ENCODE peak calls at places on chromosomes 2 and 18, in ten cellular contexts. Z, B, Q, H, Y, D, P, V, R and O are unnamed samples. For H3K4me1, the result is how much of the 10 kb centered on the place peaks cover.

GRCh38 chr2:215711484-215712034 is 275.7 kb upstream of the FN1 start:
- DNase-seq in Z (peak), B (peak), Q (no peak), H (no peak), Y (no peak), D (peak), P (no peak), V (no peak), R (no peak), O (no peak)

GRCh38 chr2:64640153-64641044 is 13.3 kb downstream of the SERTAD2 start:
- DNase-seq in Z (no peak), B (no peak), Q (no peak), H (no peak), Y (no peak), D (no peak), P (no peak), V (no peak), R (no peak), O (no peak)

GRCh38 chr2:141323571-141323970 is 807.2 kb downstream of the LRP1B start:
- DNase-seq in Z (no peak), B (no peak), Q (no peak), H (no peak), Y (no peak), D (no peak), P (no peak), V (no peak), R (no peak), O (no peak)

GRCh38 chr18:22277758-22278157 is 108.4 kb downstream of the GATA6 start:
- DNase-seq in Z (no peak), B (no peak), Q (peak), H (no peak), Y (no peak), D (no peak), P (no peak), V (no peak), R (no peak), O (no peak)

GRCh38 chr2:16168506-16169264 is 228.3 kb downstream of the MYCN start:
- DNase-seq in Z (no peak), B (no peak), Q (no peak), H (no peak), Y (no peak), D (no peak), P (no peak), V (no peak), R (no peak), O (no peak)

GRCh38 chr2:31533036-31533435 is 47.7 kb downstream of the SRD5A2 start:
- DNase-seq in Z (no peak), B (no peak), Q (no peak), H (no peak), Y (no peak), D (no peak), P (no peak), V (no peak), R (no peak), O (no peak)

GRCh38 chr2:212451786-212452200 is 86.8 kb downstream of the ERBB4 start:
- DNase-seq in Z (peak), B (peak), Q (no peak), H (no peak), Y (no peak), D (peak), P (no peak), V (no peak), R (no peak), O (no peak)

GRCh38 chr2:137049518-137049917 is 284.2 kb downstream of the THSD7B start:
- DNase-seq in Z (no peak), B (no peak), Q (no peak), H (no peak), Y (no peak), D (no peak), P (no peak), V (no peak), R (no peak), O (no peak)

GRCh38 chr2:79831919-79832318 is 319.1 kb downstream of the CTNNA2 start:
- DNase-seq in Z (no peak), B (no peak), Q (no peak), H (no peak), Y (no peak), D (no peak), P (no peak), V (no peak), R (no peak), O (no peak)

GRCh38 chr2:237012021-237012420 is 73.7 kb upstream of the COPS8 start:
- DNase-seq in Z (no peak), B (no peak), Q (no peak), H (no peak), Y (no peak), D (no peak), P (no peak), V (no peak), R (no peak), O (no peak)

GRCh38 chr18:10745232-10745631 is 219.4 kb downstream of the NAPG start:
- DNase-seq in Z (no peak), B (no peak), Q (no peak), H (no peak), Y (no peak), D (no peak), P (no peak), V (no peak), R (no peak), O (no peak)

DNA sequence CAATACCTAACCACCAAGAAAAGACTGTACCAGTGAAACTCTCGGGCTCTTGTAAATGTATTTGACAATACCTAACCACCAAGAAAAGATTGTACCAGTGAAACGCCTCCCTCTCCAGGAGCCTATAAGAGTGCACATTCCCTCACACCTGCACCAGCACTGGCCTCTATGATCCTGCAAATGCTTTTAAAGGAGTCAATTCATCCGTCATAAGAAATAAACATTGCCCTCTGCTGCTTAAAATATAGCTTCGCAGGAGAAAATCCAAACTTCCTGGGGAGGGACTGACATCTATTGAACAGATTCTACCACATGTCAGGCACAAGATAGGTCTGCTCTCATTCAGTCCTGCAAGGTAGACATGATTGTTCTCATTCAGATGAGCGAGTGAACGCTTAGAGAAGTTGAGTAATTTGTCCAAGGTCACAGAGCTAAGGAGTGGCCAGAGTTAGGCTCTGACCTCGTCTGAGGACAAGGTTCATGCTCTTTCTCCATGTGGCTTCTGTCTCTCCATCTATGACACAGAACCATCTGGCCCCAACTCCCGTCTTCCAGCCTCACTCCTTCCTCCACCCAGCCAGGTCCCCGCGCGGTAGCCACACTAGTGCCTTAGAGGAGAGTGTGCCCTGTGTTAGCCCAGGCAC is 38.7 kb downstream of the MCFD2 start:
- DNase-seq in Z (peak), B (peak), Q (peak), H (no peak), Y (peak), D (peak), P (peak), V (no peak), R (no peak), O (peak)
- H3K4me1 ChIP-seq in Z (under half), B (half or more), Q (half or more), H (under half), Y (under half), D (under half), P (under half), V (under half), R (under half), O (under half)

GRCh38 chr18:9669016-9669415 is 39.1 kb upstream of the RAB31 start:
- DNase-seq in Z (no peak), B (no peak), Q (no peak), H (no peak), Y (no peak), D (no peak), P (no peak), V (no peak), R (no peak), O (no peak)

GRCh38 chr18:9679125-9679524 is 29.0 kb upstream of the RAB31 start:
- DNase-seq in Z (no peak), B (no peak), Q (no peak), H (no peak), Y (no peak), D (no peak), P (no peak), V (no peak), R (no peak), O (no peak)

GRCh38 chr18:9671214-9671613 is 36.9 kb upstream of the RAB31 start:
- DNase-seq in Z (no peak), B (no peak), Q (no peak), H (no peak), Y (no peak), D (no peak), P (no peak), V (no peak), R (no peak), O (no peak)

DNA sequence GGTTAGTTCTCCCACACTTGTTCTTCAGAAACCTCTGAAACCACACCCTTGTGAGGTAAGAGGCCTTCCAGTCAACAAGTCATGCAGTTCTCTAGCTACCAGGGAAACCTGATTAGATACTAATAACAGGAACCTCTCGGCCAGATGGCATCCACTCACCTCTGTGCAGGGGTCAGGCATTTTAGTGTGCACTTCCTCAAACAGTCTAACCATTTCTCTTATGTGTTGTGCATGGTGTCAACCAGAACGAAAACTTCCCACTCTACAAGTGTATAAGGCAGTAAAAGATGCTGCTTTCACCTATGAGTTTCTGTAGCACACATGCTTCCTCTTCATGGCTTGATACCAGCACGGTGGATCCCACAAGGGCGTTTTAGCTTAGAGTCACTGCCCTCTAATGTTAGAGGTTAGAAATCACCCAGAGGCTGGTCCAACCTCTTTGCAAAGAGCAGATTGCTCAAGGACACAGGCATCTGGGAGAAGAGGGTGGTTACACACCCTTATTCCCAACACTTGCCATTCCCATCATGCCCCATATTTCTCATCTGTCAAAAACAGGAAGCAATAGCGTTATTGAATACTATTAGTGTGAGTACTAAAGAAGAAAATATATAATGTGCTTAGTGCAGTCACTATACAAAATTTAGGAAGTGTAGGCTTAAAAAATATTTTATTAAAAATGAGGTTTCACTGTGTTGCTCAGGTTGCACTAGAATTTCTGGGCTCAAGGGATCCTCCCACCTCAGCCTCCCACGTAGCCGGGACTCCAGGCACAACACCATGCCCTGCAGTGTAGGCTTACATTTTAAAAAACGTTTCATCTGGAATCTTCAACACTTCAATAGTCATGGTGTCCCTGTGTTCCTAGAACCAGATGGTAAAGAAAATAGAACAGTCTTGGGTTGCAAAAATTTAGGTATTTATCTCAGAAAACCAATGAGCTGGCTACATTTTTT is 34.5 kb upstream of the RAB31 start:
- DNase-seq in Z (peak), B (peak), Q (no peak), H (peak), Y (peak), D (peak), P (peak), V (peak), R (no peak), O (no peak)
- TF ChIP-seq CTCF in Z (peak), B (peak), Q (peak), H (no peak), Y (no peak), D (peak), P (peak), V (peak), R (peak), O (no peak)

GRCh38 chr2:47068966-47069627 is 86.0 kb downstream of the STPG4 start:
- DNase-seq in Z (no peak), B (no peak), Q (no peak), H (no peak), Y (no peak), D (no peak), P (no peak), V (no peak), R (no peak), O (no peak)
- H3K4me1 ChIP-seq in Z (half or more), B (half or more), Q (half or more), H (half or more), Y (half or more), D (under half), P (half or more), V (half or more), R (under half), O (half or more)

GRCh38 chr18:76557026-76557575 is 62.1 kb upstream of the ZNF516 start:
- DNase-seq in Z (peak), B (no peak), Q (no peak), H (no peak), Y (no peak), D (no peak), P (no peak), V (no peak), R (no peak), O (no peak)
- TF ChIP-seq CTCF in Z (no peak), B (no peak), Q (no peak), H (no peak), Y (no peak), D (no peak), P (no peak), V (no peak), R (no peak), O (no peak)

GRCh38 chr2:160381425-160381951 is 112.1 kb downstream of the RBMS1 start:
- DNase-seq in Z (no peak), B (peak), Q (no peak), H (no peak), Y (no peak), D (no peak), P (no peak), V (no peak), R (no peak), O (no peak)

GRCh38 chr2:160380000-160380570 is 113.5 kb downstream of the RBMS1 start:
- DNase-seq in Z (no peak), B (no peak), Q (no peak), H (no peak), Y (no peak), D (no peak), P (no peak), V (no peak), R (no peak), O (no peak)

GRCh38 chr2:160377204-160377995 is 116.2 kb downstream of the RBMS1 start:
- DNase-seq in Z (no peak), B (no peak), Q (no peak), H (no peak), Y (no peak), D (no peak), P (no peak), V (no peak), R (no peak), O (no peak)

GRCh38 chr2:160379399-160379798 is 114.2 kb downstream of the RBMS1 start:
- DNase-seq in Z (no peak), B (peak), Q (no peak), H (peak), Y (no peak), D (no peak), P (no peak), V (no peak), R (no peak), O (no peak)

DNA sequence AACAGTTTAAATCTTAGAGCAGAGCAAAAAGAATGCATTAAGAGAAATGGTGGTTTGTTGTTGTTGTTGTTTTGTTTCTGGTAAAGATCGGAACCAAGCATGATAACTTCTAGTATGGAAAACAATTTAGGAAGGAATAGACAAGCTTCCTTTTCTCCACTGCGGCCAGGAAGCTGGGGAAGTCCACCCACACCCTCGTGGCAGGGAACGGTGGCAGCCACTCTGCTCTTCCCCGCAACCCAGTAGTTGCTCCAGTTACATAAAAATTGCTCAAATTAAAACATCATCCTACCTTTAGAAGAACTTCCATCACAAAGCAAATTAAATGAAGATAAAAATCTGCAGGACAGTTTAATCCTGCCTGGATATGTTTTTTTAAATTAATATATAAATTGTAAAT is 113.0 kb downstream of the RBMS1 start:
- DNase-seq in Z (no peak), B (no peak), Q (no peak), H (no peak), Y (no peak), D (no peak), P (no peak), V (no peak), R (no peak), O (no peak)
- H3K4me1 ChIP-seq in Z (under half), B (half or more), Q (half or more), H (half or more), Y (half or more), D (under half), P (under half), V (half or more), R (under half), O (half or more)

DNA sequence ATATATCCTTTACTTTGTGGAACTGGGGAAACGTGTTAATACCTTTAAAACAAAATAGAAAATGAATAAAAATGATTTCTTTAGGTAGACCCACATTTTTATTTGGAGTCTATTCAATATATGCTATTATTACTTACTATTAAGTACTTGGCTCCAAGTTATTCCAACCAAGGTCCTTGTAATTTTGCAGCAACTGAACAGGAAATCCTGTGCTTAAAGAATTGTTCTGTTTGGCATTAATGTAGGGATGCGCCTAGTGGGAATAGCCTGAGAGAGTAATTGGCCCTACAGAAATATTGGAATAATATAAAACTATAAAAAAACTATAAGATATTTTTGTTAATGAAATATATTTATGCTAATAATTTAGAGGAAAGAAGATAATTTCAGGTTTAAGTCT is 22.9 kb upstream of the ZSWIM2 start:
- DNase-seq in Z (no peak), B (no peak), Q (no peak), H (no peak), Y (no peak), D (no peak), P (no peak), V (no peak), R (no peak), O (no peak)
- TF ChIP-seq CTCF in Z (no peak), B (no peak), Q (no peak), H (no peak), Y (no peak), D (no peak), P (no peak), V (no peak), R (no peak), O (no peak)

GRCh38 chr2:40436093-40436475 is 15.8 kb downstream of the SLC8A1 start:
- DNase-seq in Z (no peak), B (no peak), Q (no peak), H (no peak), Y (no peak), D (no peak), P (no peak), V (no peak), R (no peak), O (no peak)
- H3K4me1 ChIP-seq in Z (under half), B (under half), Q (half or more), H (under half), Y (under half), D (under half), P (under half), V (under half), R (under half), O (under half)

GRCh38 chr2:168050377-168050776 is 197.0 kb downstream of the STK39 start:
- DNase-seq in Z (no peak), B (no peak), Q (no peak), H (no peak), Y (no peak), D (no peak), P (no peak), V (no peak), R (no peak), O (no peak)
- TF ChIP-seq CTCF in Z (no peak), B (no peak), Q (no peak), H (no peak), Y (no peak), D (no peak), P (no peak), V (no peak), R (peak), O (no peak)

GRCh38 chr18:28109781-28110460 is 67.0 kb downstream of the CDH2 start:
- DNase-seq in Z (no peak), B (no peak), Q (no peak), H (no peak), Y (no peak), D (no peak), P (no peak), V (no peak), R (no peak), O (no peak)

GRCh38 chr18:28108801-28109200 is 68.1 kb downstream of the CDH2 start:
- DNase-seq in Z (no peak), B (peak), Q (no peak), H (no peak), Y (no peak), D (peak), P (no peak), V (no peak), R (no peak), O (no peak)

GRCh38 chr18:28112056-28112470 is 64.9 kb downstream of the CDH2 start:
- DNase-seq in Z (no peak), B (peak), Q (no peak), H (no peak), Y (no peak), D (peak), P (no peak), V (no peak), R (no peak), O (no peak)

GRCh38 chr18:28113271-28114023 is 63.5 kb downstream of the CDH2 start:
- DNase-seq in Z (no peak), B (no peak), Q (no peak), H (no peak), Y (no peak), D (no peak), P (no peak), V (no peak), R (no peak), O (no peak)

DNA sequence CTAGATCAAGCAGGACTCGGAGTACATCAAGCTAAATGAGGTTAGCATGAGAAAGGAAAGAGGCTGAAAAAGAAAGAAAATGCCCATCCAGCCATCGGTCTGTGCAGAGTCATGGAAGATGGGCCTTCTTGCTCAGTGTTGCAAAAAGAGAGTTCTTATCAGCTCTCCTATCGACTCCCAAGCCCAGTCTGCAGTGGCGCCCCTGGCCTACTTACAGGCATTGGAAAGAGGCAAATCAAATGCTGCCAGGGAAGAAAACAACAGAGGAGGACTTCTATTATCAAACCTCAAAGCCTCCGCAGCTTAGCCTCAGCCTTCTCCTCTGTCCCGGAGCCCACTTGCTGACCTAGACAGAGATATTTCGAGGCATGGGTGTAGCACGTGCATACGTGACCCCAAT is 66.0 kb downstream of the CDH2 start:
- DNase-seq in Z (no peak), B (no peak), Q (no peak), H (no peak), Y (no peak), D (no peak), P (no peak), V (no peak), R (no peak), O (no peak)
- H3K4me1 ChIP-seq in Z (half or more), B (half or more), Q (half or more), H (under half), Y (under half), D (half or more), P (under half), V (under half), R (under half), O (under half)